ENCODE peak calls at places on chromosomes 16 and 17, in nine cellular contexts. One of them, this sample, is unnamed.

GRCh38 chr17:74547736-74548135 is 1.8 kb upstream of the CD300C start:
- DNase-seq in uterus: no peak
- DNase-seq in A549: peak; percentile 20
- DNase-seq in transverse colon: no peak
- DNase-seq in right lobe of liver: no peak
- DNase-seq in HCT116: no peak
- DNase-seq in lower leg skin: no peak
- DNase-seq in H1: no peak
- DNase-seq in gastrocnemius medialis: no peak
- DNase-seq in this sample: no peak

GRCh38 chr17:82963104-82963950 is 116.1 kb upstream of the METRNL start:
- DNase-seq in uterus: peak; percentile 69
- DNase-seq in HCT116: no peak
- DNase-seq in lower leg skin: peak; percentile 70
- DNase-seq in H1: peak; percentile 61
- DNase-seq in A549: peak; percentile 28
- DNase-seq in transverse colon: peak; percentile 76
- DNase-seq in gastrocnemius medialis: peak; percentile 50
- DNase-seq in right lobe of liver: peak; percentile 82
- DNase-seq in this sample: peak; percentile 77

GRCh38 chr17:30831257-30831656 is 509 bp upstream of the ATAD5 start:
- DNase-seq in uterus: no peak
- DNase-seq in transverse colon: no peak
- DNase-seq in lower leg skin: no peak
- DNase-seq in A549: peak; percentile 44
- DNase-seq in HCT116: no peak
- DNase-seq in gastrocnemius medialis: no peak
- DNase-seq in H1: no peak
- DNase-seq in right lobe of liver: no peak
- DNase-seq in this sample: no peak

GRCh38 chr17:76541739-76542450 is 2.1 kb downstream of the PRCD start:
- DNase-seq in transverse colon: no peak
- DNase-seq in gastrocnemius medialis: no peak
- DNase-seq in right lobe of liver: no peak
- DNase-seq in HCT116: no peak
- DNase-seq in A549: no peak
- DNase-seq in H1: no peak
- DNase-seq in lower leg skin: no peak
- DNase-seq in uterus: no peak
- DNase-seq in this sample: no peak

GRCh38 chr17:16419074-16419928 is 3.9 kb downstream of the TRPV2 start:
- DNase-seq in H1: no peak
- DNase-seq in transverse colon: no peak
- DNase-seq in A549: peak; percentile 58
- DNase-seq in right lobe of liver: no peak
- DNase-seq in lower leg skin: peak; percentile 63
- DNase-seq in gastrocnemius medialis: no peak
- DNase-seq in HCT116: no peak
- DNase-seq in uterus: no peak
- DNase-seq in this sample: no peak

GRCh38 chr17:3603119-3603869 is 5.9 kb downstream of the TRPV1 start:
- DNase-seq in transverse colon: no peak
- DNase-seq in H1: no peak
- DNase-seq in HCT116: no peak
- DNase-seq in uterus: no peak
- DNase-seq in A549: no peak
- DNase-seq in lower leg skin: no peak
- DNase-seq in gastrocnemius medialis: no peak
- DNase-seq in right lobe of liver: no peak
- DNase-seq in this sample: no peak

GRCh38 chr17:66468241-66469087 is 166.1 kb downstream of the PRKCA start:
- DNase-seq in transverse colon: no peak
- DNase-seq in right lobe of liver: no peak
- DNase-seq in HCT116: no peak
- DNase-seq in gastrocnemius medialis: peak; percentile 4
- DNase-seq in H1: no peak
- DNase-seq in A549: peak; percentile 27
- DNase-seq in lower leg skin: peak; percentile 30
- DNase-seq in uterus: no peak
- DNase-seq in this sample: no peak

GRCh38 chr16:8660841-8661301 is 13.5 kb upstream of the ABAT start:
- DNase-seq in gastrocnemius medialis: no peak
- DNase-seq in lower leg skin: peak; percentile 22
- DNase-seq in HCT116: peak; percentile 62
- DNase-seq in transverse colon: peak; percentile 73
- DNase-seq in uterus: peak; percentile 41
- DNase-seq in A549: peak; percentile 72
- DNase-seq in right lobe of liver: peak; percentile 67
- DNase-seq in H1: peak; percentile 67
- DNase-seq in this sample: peak; percentile 42

GRCh38 chr16:30068750-30069574 is 3.4 kb downstream of the ALDOA start:
- DNase-seq in HCT116: no peak
- DNase-seq in uterus: no peak
- DNase-seq in right lobe of liver: no peak
- DNase-seq in gastrocnemius medialis: no peak
- DNase-seq in H1: no peak
- DNase-seq in lower leg skin: no peak
- DNase-seq in transverse colon: peak; percentile 28
- DNase-seq in A549: peak; percentile 59
- DNase-seq in this sample: no peak

GRCh38 chr17:29156781-29157180 is 23.4 kb downstream of the MYO18A start:
- DNase-seq in HCT116: no peak
- DNase-seq in H1: no peak
- DNase-seq in transverse colon: no peak
- DNase-seq in right lobe of liver: no peak
- DNase-seq in uterus: no peak
- DNase-seq in lower leg skin: no peak
- DNase-seq in gastrocnemius medialis: no peak
- DNase-seq in A549: no peak
- DNase-seq in this sample: no peak

DNA sequence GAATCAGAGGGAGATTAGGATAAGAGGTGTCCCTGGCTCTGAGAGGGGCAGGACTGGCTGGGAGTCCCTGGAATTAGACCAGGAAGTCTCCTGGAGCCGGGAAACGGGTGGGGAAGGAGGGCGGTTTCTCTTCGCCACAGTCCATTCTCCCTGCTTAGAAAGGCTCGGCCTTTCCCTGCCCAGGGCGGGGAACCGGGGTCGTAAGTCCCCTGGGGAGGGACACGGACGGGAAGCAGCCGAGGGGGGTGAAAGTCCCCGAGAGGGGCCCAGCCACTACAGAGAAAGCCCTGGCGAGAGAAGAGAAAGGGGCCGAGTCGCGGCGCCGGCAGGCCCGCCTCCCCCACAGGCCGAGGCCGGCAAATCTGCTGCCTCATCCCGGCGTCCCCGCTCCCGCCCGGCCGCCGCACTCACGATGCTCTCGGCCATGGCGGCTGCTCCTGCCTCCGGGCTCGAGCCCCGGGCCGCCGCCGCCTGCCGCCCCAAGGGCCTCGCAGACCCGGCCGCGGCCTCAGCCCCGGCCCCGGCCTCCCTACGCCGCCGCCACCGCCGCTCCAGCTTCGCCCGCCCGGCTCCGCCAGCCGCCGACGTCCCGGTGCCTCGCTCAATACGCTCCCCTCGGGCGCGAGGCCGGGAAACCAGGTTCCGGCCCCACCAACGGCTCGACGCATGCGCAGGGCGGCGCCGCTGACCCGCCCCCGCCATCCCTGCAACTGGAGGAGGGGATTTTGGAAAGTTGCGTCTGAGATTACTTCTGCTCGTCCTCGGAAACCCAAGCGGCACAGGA is at the start of the genes NPLOC4 and TSPAN10:
- DNase-seq in gastrocnemius medialis: peak; percentile 73
- DNase-seq in HCT116: peak; percentile 71
- DNase-seq in A549: peak; percentile 91
- DNase-seq in lower leg skin: peak; percentile 77
- DNase-seq in right lobe of liver: peak; percentile 89
- DNase-seq in transverse colon: peak; percentile 88
- DNase-seq in uterus: peak; percentile 80
- DNase-seq in H1: peak; percentile 58
- DNase-seq in this sample: peak; percentile 90
- TF ChIP-seq POLR2A in gastrocnemius medialis: peak; percentile 97
- TF ChIP-seq POLR2A in HCT116: peak; percentile 81
- TF ChIP-seq POLR2A in A549: peak; percentile 88
- TF ChIP-seq POLR2A in lower leg skin: no peak
- TF ChIP-seq POLR2A in right lobe of liver: peak; percentile 95
- TF ChIP-seq POLR2A in transverse colon: peak; percentile 55
- TF ChIP-seq POLR2A in uterus: peak; percentile 61
- TF ChIP-seq POLR2A in H1: no peak
- TF ChIP-seq POLR2A in this sample: peak; percentile 68

GRCh38 chr16:3846595-3847091 is 33.9 kb downstream of the CREBBP start:
- DNase-seq in HCT116: no peak
- DNase-seq in uterus: no peak
- DNase-seq in lower leg skin: no peak
- DNase-seq in H1: no peak
- DNase-seq in transverse colon: no peak
- DNase-seq in A549: no peak
- DNase-seq in right lobe of liver: no peak
- DNase-seq in gastrocnemius medialis: no peak
- DNase-seq in this sample: no peak
- TF ChIP-seq POLR2A in HCT116: no peak
- TF ChIP-seq POLR2A in uterus: no peak
- TF ChIP-seq POLR2A in lower leg skin: no peak
- TF ChIP-seq POLR2A in H1: no peak
- TF ChIP-seq POLR2A in transverse colon: no peak
- TF ChIP-seq POLR2A in A549: no peak
- TF ChIP-seq POLR2A in right lobe of liver: no peak
- TF ChIP-seq POLR2A in gastrocnemius medialis: no peak
- TF ChIP-seq POLR2A in this sample: no peak

DNA sequence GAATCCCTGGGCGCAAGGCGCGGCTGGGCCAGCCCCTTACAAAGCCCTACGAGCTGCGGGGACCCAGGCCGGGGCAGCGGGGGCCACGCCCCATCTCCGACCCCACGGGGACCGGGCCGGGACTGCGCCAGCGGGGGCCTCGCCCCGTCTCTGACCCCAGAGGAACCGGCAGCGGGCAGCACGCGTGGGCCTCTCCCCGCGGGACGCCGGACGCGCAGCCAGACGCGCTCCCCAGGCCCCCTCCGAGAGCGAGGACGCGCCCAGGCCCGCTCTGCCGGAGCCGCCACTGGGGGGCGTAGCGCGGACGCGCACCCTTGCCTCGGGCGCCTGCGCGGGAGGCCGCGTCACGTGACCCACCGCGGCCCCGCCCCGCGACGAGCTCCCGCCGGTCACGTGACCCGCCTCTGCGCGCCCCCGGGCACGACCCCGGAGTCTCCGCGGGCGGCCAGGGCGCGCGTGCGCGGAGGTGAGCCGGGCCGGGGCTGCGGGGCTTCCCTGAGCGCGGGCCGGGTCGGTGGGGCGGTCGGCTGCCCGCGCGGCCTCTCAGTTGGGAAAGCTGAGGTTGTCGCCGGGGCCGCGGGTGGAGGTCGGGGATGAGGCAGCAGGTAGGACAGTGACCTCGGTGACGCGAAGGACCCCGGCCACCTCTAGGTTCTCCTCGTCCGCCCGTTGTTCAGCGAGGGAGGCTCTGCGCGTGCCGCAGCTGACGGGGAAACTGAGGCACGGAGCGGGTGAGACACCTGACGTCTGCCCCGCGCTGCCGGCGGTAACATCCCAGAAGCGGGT is at the start of gene GAA:
- DNase-seq in A549: peak; percentile 84
- DNase-seq in right lobe of liver: peak; percentile 91
- DNase-seq in uterus: peak; percentile 79
- DNase-seq in H1: peak; percentile 44
- DNase-seq in gastrocnemius medialis: peak; percentile 59
- DNase-seq in HCT116: peak; percentile 68
- DNase-seq in transverse colon: peak; percentile 88
- DNase-seq in lower leg skin: peak; percentile 44
- DNase-seq in this sample: peak; percentile 93
- TF ChIP-seq POLR2A in A549: peak; percentile 93
- TF ChIP-seq POLR2A in right lobe of liver: peak; percentile 72
- TF ChIP-seq POLR2A in uterus: peak; percentile 52
- TF ChIP-seq POLR2A in H1: no peak
- TF ChIP-seq POLR2A in gastrocnemius medialis: peak; percentile 64
- TF ChIP-seq POLR2A in HCT116: peak; percentile 79
- TF ChIP-seq POLR2A in transverse colon: no peak
- TF ChIP-seq POLR2A in lower leg skin: no peak
- TF ChIP-seq POLR2A in this sample: peak; percentile 60

GRCh38 chr16:1167276-1168107 is 14.6 kb downstream of the CACNA1H start:
- DNase-seq in uterus: no peak
- DNase-seq in right lobe of liver: no peak
- DNase-seq in H1: no peak
- DNase-seq in HCT116: no peak
- DNase-seq in transverse colon: no peak
- DNase-seq in A549: no peak
- DNase-seq in gastrocnemius medialis: no peak
- DNase-seq in lower leg skin: no peak
- DNase-seq in this sample: no peak

GRCh38 chr16:1170076-1170418 is 17.1 kb downstream of the CACNA1H start:
- DNase-seq in H1: no peak
- DNase-seq in uterus: no peak
- DNase-seq in transverse colon: no peak
- DNase-seq in A549: no peak
- DNase-seq in gastrocnemius medialis: no peak
- DNase-seq in right lobe of liver: no peak
- DNase-seq in lower leg skin: no peak
- DNase-seq in HCT116: no peak
- DNase-seq in this sample: no peak

GRCh38 chr16:1171001-1171400 is 18.1 kb downstream of the CACNA1H start:
- DNase-seq in lower leg skin: no peak
- DNase-seq in A549: no peak
- DNase-seq in right lobe of liver: no peak
- DNase-seq in gastrocnemius medialis: no peak
- DNase-seq in H1: no peak
- DNase-seq in transverse colon: no peak
- DNase-seq in HCT116: no peak
- DNase-seq in uterus: no peak
- DNase-seq in this sample: no peak

GRCh38 chr16:1168837-1169236 is 15.9 kb downstream of the CACNA1H start:
- DNase-seq in gastrocnemius medialis: no peak
- DNase-seq in A549: no peak
- DNase-seq in uterus: no peak
- DNase-seq in transverse colon: no peak
- DNase-seq in H1: no peak
- DNase-seq in HCT116: no peak
- DNase-seq in right lobe of liver: no peak
- DNase-seq in lower leg skin: no peak
- DNase-seq in this sample: no peak

DNA sequence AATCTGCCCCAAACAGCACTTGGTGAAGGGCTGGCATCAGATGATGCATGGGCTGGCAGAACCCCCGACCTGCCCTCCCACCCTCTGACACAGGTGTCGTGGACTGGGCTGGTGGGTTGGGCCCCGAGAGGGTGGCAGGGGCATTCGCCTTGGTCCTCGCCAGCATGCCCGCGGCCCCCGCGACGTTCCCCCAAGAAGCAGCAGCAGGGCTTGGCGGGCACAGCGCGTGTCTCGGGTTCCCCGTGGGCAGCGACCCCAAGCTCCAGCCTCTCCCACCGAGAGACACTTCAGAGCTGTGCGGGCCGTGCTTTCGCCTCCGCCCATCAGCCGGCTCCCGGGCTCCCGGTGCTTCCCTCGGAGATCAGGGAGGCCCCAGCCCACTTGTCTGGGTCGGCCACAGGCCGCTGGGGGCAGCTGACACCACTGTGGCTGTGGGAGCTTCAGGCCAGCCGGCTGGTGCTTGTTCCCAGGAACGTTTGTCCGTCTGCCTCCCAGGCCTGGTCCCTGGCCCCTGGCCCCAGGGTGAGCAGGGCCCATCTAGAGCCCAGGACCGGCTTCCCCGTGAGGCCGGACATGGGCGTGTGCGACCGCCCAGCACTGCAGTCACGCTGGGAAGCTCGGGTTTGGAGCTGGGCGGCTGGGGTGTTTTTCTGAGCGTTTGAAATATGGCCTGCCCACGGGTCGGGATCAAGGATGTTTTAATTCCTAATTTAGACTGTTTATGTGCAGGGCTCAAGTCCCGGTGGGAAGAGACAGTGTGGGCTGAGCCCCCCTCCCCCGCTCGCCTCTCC is 16.6 kb downstream of the CACNA1H start:
- DNase-seq in uterus: peak; percentile 84
- DNase-seq in HCT116: no peak
- DNase-seq in lower leg skin: no peak
- DNase-seq in H1: no peak
- DNase-seq in A549: no peak
- DNase-seq in gastrocnemius medialis: no peak
- DNase-seq in transverse colon: peak; percentile 27
- DNase-seq in right lobe of liver: no peak
- DNase-seq in this sample: no peak
- TF ChIP-seq POLR2A in uterus: peak; percentile 48
- TF ChIP-seq POLR2A in HCT116: no peak
- TF ChIP-seq POLR2A in lower leg skin: no peak
- TF ChIP-seq POLR2A in H1: no peak
- TF ChIP-seq POLR2A in A549: no peak
- TF ChIP-seq POLR2A in gastrocnemius medialis: no peak
- TF ChIP-seq POLR2A in transverse colon: no peak
- TF ChIP-seq POLR2A in right lobe of liver: no peak
- TF ChIP-seq POLR2A in this sample: no peak